ENCODE peak calls at places on chromosomes 13 and 19, in six cellular contexts. R, W, P, X, S and L are unnamed samples.

GRCh38 chr19:18603255-18603957 is 3.2 kb downstream of the CRLF1 start:
- DNase-seq in R (peak; percentile 39), W (no peak), P (no peak), X (no peak), S (no peak), L (no peak)

GRCh38 chr19:11169896-11170678 is 14.5 kb upstream of the SPC24 start:
- DNase-seq in R (no peak), W (no peak), P (no peak), X (no peak), S (no peak), L (no peak)

GRCh38 chr13:51916419-51916818 is 54.6 kb downstream of the CCDC70 start:
- DNase-seq in R (no peak), W (no peak), P (no peak), X (no peak), S (no peak), L (no peak)

GRCh38 chr19:51821921-51822716 is 27.2 kb downstream of the FPR3 start:
- DNase-seq in R (no peak), W (no peak), P (no peak), X (peak; percentile 61), S (no peak), L (no peak)

GRCh38 chr13:110269509-110270185 is 37.3 kb downstream of the COL4A1 start:
- DNase-seq in R (no peak), W (no peak), P (no peak), X (no peak), S (no peak), L (no peak)

GRCh38 chr13:40379186-40379585 is 287.3 kb downstream of the FOXO1 start:
- DNase-seq in R (no peak), W (no peak), P (no peak), X (no peak), S (no peak), L (no peak)

GRCh38 chr13:49063526-49063925 is 87.8 kb downstream of the FNDC3A start:
- DNase-seq in R (no peak), W (no peak), P (no peak), X (peak; percentile 40), S (no peak), L (no peak)

GRCh38 chr19:48400018-48400742 is 6.7 kb downstream of the GRIN2D start:
- DNase-seq in R (peak; percentile 70), W (no peak), P (peak; percentile 58), X (peak; percentile 51), S (no peak), L (no peak)

GRCh38 chr13:48346583-48346982 is 43.0 kb downstream of the RB1 start:
- DNase-seq in R (no peak), W (no peak), P (no peak), X (no peak), S (no peak), L (no peak)

GRCh38 chr19:41437944-41438574 is 1.7 kb downstream of the DMAC2 start:
- DNase-seq in R (no peak), W (no peak), P (no peak), X (no peak), S (no peak), L (no peak)

GRCh38 chr13:18943721-18944391 is 237.8 kb downstream of the TUBA3C start:
- DNase-seq in R (no peak), W (no peak), P (no peak), X (no peak), S (no peak), L (no peak)

GRCh38 chr13:102591988-102592781 is 4.6 kb upstream of the TPP2 start:
- DNase-seq in R (peak; percentile 81), W (peak; percentile 20), P (peak; percentile 77), X (peak; percentile 60), S (peak; percentile 69), L (peak; percentile 44)

GRCh38 chr19:14544977-14545715 is 15.8 kb downstream of the TECR start:
- DNase-seq in R (peak; percentile 87), W (no peak), P (no peak), X (no peak), S (no peak), L (no peak)

GRCh38 chr13:33606692-33607091 is 211.3 kb upstream of the RFC3 start:
- DNase-seq in R (no peak), W (no peak), P (peak; percentile 18), X (no peak), S (no peak), L (no peak)

GRCh38 chr19:7833225-7834156 is 3.5 kb downstream of the EVI5L start:
- DNase-seq in R (peak; percentile 86), W (no peak), P (no peak), X (peak; percentile 57), S (no peak), L (no peak)

GRCh38 chr13:105050696-105051095 is 1484.8 kb downstream of the EFNB2 start:
- DNase-seq in R (no peak), W (no peak), P (no peak), X (no peak), S (no peak), L (no peak)

GRCh38 chr13:110965038-110965754 is 50.3 kb upstream of the ANKRD10 start:
- DNase-seq in R (no peak), W (peak; percentile 39), P (no peak), X (peak; percentile 96), S (no peak), L (no peak)

GRCh38 chr13:113723400-113724015 is 35.5 kb upstream of the TMEM255B start:
- DNase-seq in R (peak; percentile 19), W (no peak), P (no peak), X (no peak), S (no peak), L (no peak)